ENCODE peak calls at places on chromosomes 1 and 21, in six cellular contexts. P is Peyer's patch, Q is heart left ventricle, X is IMR-90, C is tibial nerve, D is stomach. F is an unnamed sample.
A peak's percentile ranks its signal among the peaks of the same experiment; 100 is the strongest.

GRCh38 chr1:74641876-74642275 is 31.7 kb downstream of the ERICH3 start:
- DNase-seq in P (no peak), Q (no peak), X (no peak), C (no peak), D (no peak), F (no peak)

GRCh38 chr1:57252597-57253306 is 171.1 kb downstream of the DAB1 start:
- DNase-seq in P (no peak), Q (no peak), X (no peak), C (no peak), D (no peak), F (no peak)

GRCh38 chr1:220700591-220701179 is 10.5 kb downstream of the C1orf115 start:
- DNase-seq in P (no peak), Q (no peak), X (no peak), C (no peak), D (no peak), F (no peak)

GRCh38 chr1:226886142-226886901 is 15.9 kb downstream of the PSEN2 start:
- DNase-seq in P (no peak), Q (no peak), X (no peak), C (no peak), D (no peak), F (no peak)

GRCh38 chr1:218679988-218680743 is 335.0 kb downstream of the TGFB2 start:
- DNase-seq in P (no peak), Q (no peak), X (no peak), C (no peak), D (no peak), F (no peak)

GRCh38 chr1:204033321-204033720 is 39.6 kb upstream of the SOX13 start:
- DNase-seq in P (no peak), Q (no peak), X (no peak), C (no peak), D (no peak), F (no peak)

GRCh38 chr1:33045814-33046213 is 9.1 kb upstream of the AK2 start:
- DNase-seq in P (no peak), Q (no peak), X (peak; percentile 52), C (no peak), D (no peak), F (no peak)

GRCh38 chr1:37822942-37823865 is 15.2 kb upstream of the YRDC start:
- DNase-seq in P (no peak), Q (no peak), X (peak; percentile 56), C (no peak), D (no peak), F (no peak)

GRCh38 chr21:38165466-38166213 is 91.2 kb upstream of the KCNJ15 start:
- DNase-seq in P (no peak), Q (no peak), X (peak; percentile 59), C (no peak), D (no peak), F (no peak)

GRCh38 chr1:206885341-206886060 is 11.7 kb upstream of the IL24 start:
- DNase-seq in P (no peak), Q (no peak), X (no peak), C (no peak), D (no peak), F (no peak)

GRCh38 chr1:172900359-172900997 is 150.3 kb downstream of the TNFSF18 start:
- DNase-seq in P (no peak), Q (no peak), X (no peak), C (no peak), D (no peak), F (no peak)

GRCh38 chr1:167704767-167705166 is 17.0 kb upstream of the MPZL1 start:
- DNase-seq in P (peak; percentile 12), Q (no peak), X (no peak), C (no peak), D (no peak), F (no peak)

GRCh38 chr1:153261793-153262371 is 2.4 kb downstream of the LORICRIN start:
- DNase-seq in P (no peak), Q (no peak), X (no peak), C (no peak), D (no peak), F (no peak)

GRCh38 chr1:207801819-207802218 is 50.0 kb downstream of the CD46 start:
- DNase-seq in P (no peak), Q (no peak), X (no peak), C (no peak), D (no peak), F (no peak)

GRCh38 chr1:114458208-114458777 is 52.7 kb downstream of the TRIM33 start:
- DNase-seq in P (no peak), Q (no peak), X (peak; percentile 80), C (no peak), D (no peak), F (no peak)

GRCh38 chr1:114318951-114319350 is 165.3 kb upstream of the SYT6 start:
- DNase-seq in P (no peak), Q (no peak), X (no peak), C (no peak), D (no peak), F (no peak)

GRCh38 chr1:175237389-175237788 is 44.8 kb upstream of the KIAA0040 start:
- DNase-seq in P (no peak), Q (no peak), X (no peak), C (no peak), D (no peak), F (no peak)
- H3K27ac ChIP-seq in P (no peak overlapping the region), Q (no peak overlapping the region), X (no peak overlapping the region), C (no peak overlapping the region), D (no peak overlapping the region), F (no peak overlapping the region)

DNA sequence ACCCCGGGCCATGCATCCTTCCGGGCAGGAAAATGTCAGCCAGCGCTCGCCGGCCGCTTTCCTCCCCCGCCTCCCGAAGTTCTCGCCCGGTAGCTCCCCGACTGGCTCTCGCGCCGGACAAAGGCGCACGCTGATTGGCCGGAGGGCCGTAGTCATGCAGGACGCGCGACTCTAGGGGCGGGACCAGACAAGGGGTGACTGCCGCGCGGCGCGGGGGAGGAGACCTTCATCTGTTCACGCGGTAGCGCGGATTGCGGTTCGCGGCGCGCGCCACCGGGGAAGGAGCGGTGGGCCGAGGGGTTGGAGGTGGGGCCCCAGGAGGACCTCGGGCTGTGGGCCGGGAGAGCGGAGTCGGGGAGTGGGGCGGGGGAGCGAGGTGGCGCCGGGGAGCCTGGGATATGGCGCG is at the start of gene FLVCR1:
- DNase-seq in P (peak; percentile 98), Q (peak; percentile 98), X (peak; percentile 94), C (peak; percentile 93), D (peak; percentile 97), F (peak; percentile 96)
- TF ChIP-seq POLR2A in P (peak; percentile 66), Q (peak; percentile 76), X (peak; percentile 79), C (no peak), D (peak; percentile 17), F (peak; percentile 71)

GRCh38 chr21:42311160-42311559 is 4.0 kb downstream of the TFF3 start:
- DNase-seq in P (no peak), Q (no peak), X (no peak), C (no peak), D (no peak), F (no peak)
- H3K27ac ChIP-seq in P (no peak overlapping the region), Q (no peak overlapping the region), X (no peak overlapping the region), C (no peak overlapping the region), D (no peak overlapping the region), F (no peak overlapping the region)

GRCh38 chr1:62317021-62317768 is 2.0 kb downstream of the KANK4 start:
- DNase-seq in P (no peak), Q (no peak), X (no peak), C (no peak), D (no peak), F (no peak)

GRCh38 chr1:62318320-62318755 is 896 bp downstream of the KANK4 start:
- DNase-seq in P (no peak), Q (no peak), X (no peak), C (no peak), D (peak; percentile 39), F (no peak)

GRCh38 chr1:62315387-62315786 is 3.8 kb downstream of the KANK4 start:
- DNase-seq in P (no peak), Q (no peak), X (no peak), C (no peak), D (no peak), F (no peak)

GRCh38 chr1:62312698-62313097 is 6.5 kb downstream of the KANK4 start:
- DNase-seq in P (no peak), Q (no peak), X (no peak), C (no peak), D (no peak), F (no peak)

GRCh38 chr1:62314951-62315350 is 4.3 kb downstream of the KANK4 start:
- DNase-seq in P (no peak), Q (no peak), X (no peak), C (no peak), D (no peak), F (no peak)
- TF ChIP-seq POLR2A in P (no peak), Q (no peak), X (no peak), C (no peak), D (no peak), F (no peak)

DNA sequence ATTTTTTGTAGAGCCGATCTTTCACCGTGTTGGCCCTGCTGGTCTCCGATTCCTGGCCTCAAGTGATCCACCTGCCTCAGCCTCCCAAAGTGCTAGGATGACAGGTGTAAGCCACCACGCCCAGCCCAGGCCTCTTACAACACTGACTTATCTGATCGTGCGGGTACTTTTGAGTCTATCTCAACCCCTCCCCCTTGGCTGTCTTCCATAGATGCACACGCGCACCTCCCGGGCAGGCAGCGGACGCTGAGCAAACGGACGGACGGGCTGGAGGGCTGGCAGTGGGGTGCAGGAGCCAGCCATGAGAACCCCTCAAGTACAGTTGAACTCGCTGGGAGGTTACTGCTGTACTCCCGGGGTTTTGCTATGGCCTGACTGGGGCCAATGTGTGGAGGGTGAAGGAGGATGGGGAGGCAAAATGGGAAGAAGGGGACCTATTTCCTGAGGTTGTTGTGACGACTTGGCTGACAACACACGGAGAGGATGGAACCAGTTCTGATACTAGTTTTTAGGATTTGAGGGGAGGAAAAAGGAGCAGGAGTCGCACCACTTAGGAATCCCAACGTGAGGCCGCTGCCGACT is 959 bp downstream of the CD58 start:
- DNase-seq in P (peak; percentile 55), Q (peak; percentile 70), X (no peak), C (no peak), D (peak; percentile 58), F (peak; percentile 31)
- H3K27ac ChIP-seq in P (peak overlapping the region; percentile 97), Q (peak overlapping the region; percentile 99), X (no peak overlapping the region), C (peak overlapping the region; percentile 91), D (peak overlapping the region; percentile 94), F (peak overlapping the region; percentile 95)